ENCODE peak calls at places on chromosomes 13 and 19, in nine cellular contexts. Q is AG04450; Z is sciatic nerve; I is stimulated activated CD4-positive, alpha-beta T cell treated with anti-CD3 and anti-CD28 coated beads, Interleukin-2, amount 100 ng/mL, for 48 hours; O is adipocyte; T is EL; R is CD8-positive, alpha-beta memory T cell; J is NCI-H2171; N is iris pigment epithelial cell. E is an unnamed sample.

GRCh38 chr13:46509981-46510380 is 43.0 kb upstream of the LRCH1 start:
- DNase-seq in Q (no peak), Z (no peak), I (no peak), O (no peak), T (no peak), R (no peak), J (no peak), N (no peak), E (no peak)

GRCh38 chr13:35475960-35476943 is at the start of gene MAB21L1:
- DNase-seq in Q (no peak), Z (no peak), I (no peak), O (peak; percentile 95), T (peak; percentile 95), R (no peak), J (no peak), N (peak; percentile 61), E (peak; percentile 89)

GRCh38 chr19:581399-582111 is 8.1 kb upstream of the HCN2 start:
- DNase-seq in Q (no peak), Z (no peak), I (no peak), O (no peak), T (no peak), R (no peak), J (no peak), N (no peak), E (no peak)

GRCh38 chr13:111031531-111031961 is 83.6 kb upstream of the ARHGEF7 start:
- DNase-seq in Q (no peak), Z (no peak), I (peak; percentile 16), O (peak; percentile 84), T (peak; percentile 89), R (no peak), J (no peak), N (peak; percentile 85), E (peak; percentile 31)

GRCh38 chr13:57018915-57019314 is 121.8 kb upstream of the PRR20A start:
- DNase-seq in Q (no peak), Z (no peak), I (no peak), O (no peak), T (no peak), R (no peak), J (no peak), N (no peak), E (no peak)

GRCh38 chr13:25688524-25688923 is 316.8 kb downstream of the ATP8A2 start:
- DNase-seq in Q (no peak), Z (no peak), I (no peak), O (no peak), T (no peak), R (no peak), J (no peak), N (no peak), E (no peak)

GRCh38 chr19:3370214-3370720 is 3.9 kb downstream of the NFIC start:
- DNase-seq in Q (no peak), Z (no peak), I (no peak), O (no peak), T (no peak), R (no peak), J (no peak), N (no peak), E (no peak)

GRCh38 chr19:58089846-58090245 is 8.2 kb downstream of the ZSCAN18 start:
- DNase-seq in Q (no peak), Z (no peak), I (no peak), O (no peak), T (no peak), R (no peak), J (no peak), N (no peak), E (no peak)

GRCh38 chr13:89784161-89784809 is 1563.2 kb upstream of the MIR17HG start:
- DNase-seq in Q (no peak), Z (no peak), I (no peak), O (no peak), T (no peak), R (no peak), J (no peak), N (no peak), E (no peak)

GRCh38 chr13:44232729-44233128 is 140.9 kb upstream of the SERP2 start:
- DNase-seq in Q (no peak), Z (no peak), I (no peak), O (no peak), T (no peak), R (no peak), J (no peak), N (no peak), E (no peak)

GRCh38 chr19:10270616-10271394 is at the start of gene ICAM1:
- DNase-seq in Q (no peak), Z (peak; percentile 93), I (peak; percentile 69), O (peak; percentile 33), T (peak; percentile 87), R (peak; percentile 70), J (peak; percentile 4), N (peak; percentile 92), E (peak; percentile 22)

GRCh38 chr19:56404705-56405056 is 549 bp downstream of the ZNF583 start:
- DNase-seq in Q (no peak), Z (no peak), I (no peak), O (no peak), T (no peak), R (peak; percentile 18), J (no peak), N (no peak), E (no peak)

GRCh38 chr19:23440207-23440606 is 44.9 kb upstream of the ZNF91 start:
- DNase-seq in Q (no peak), Z (no peak), I (no peak), O (no peak), T (no peak), R (no peak), J (no peak), N (no peak), E (no peak)

GRCh38 chr13:41649659-41650058 is 192.3 kb downstream of the RGCC start:
- DNase-seq in Q (no peak), Z (no peak), I (no peak), O (peak; percentile 47), T (peak; percentile 12), R (no peak), J (no peak), N (peak; percentile 72), E (no peak)

GRCh38 chr19:34731019-34731829 is 2.8 kb upstream of the ZNF181 start:
- DNase-seq in Q (no peak), Z (no peak), I (no peak), O (no peak), T (no peak), R (no peak), J (no peak), N (no peak), E (no peak)

GRCh38 chr13:95533545-95534135 is 18.9 kb upstream of the CLDN10 start:
- DNase-seq in Q (no peak), Z (no peak), I (no peak), O (no peak), T (no peak), R (no peak), J (no peak), N (no peak), E (no peak)

GRCh38 chr13:113044431-113045114 is 61.0 kb upstream of the F7 start:
- DNase-seq in Q (no peak), Z (no peak), I (no peak), O (no peak), T (peak; percentile 5), R (no peak), J (no peak), N (no peak), E (no peak)

GRCh38 chr19:45885556-45886426 is at the start of gene IRF2BP1:
- DNase-seq in Q (peak; percentile 81), Z (peak; percentile 94), I (peak; percentile 78), O (peak; percentile 97), T (peak; percentile 93), R (peak; percentile 89), J (peak; percentile 89), N (peak; percentile 96), E (peak; percentile 71)

GRCh38 chr13:111337206-111337605 is 16.8 kb downstream of the TEX29 start:
- DNase-seq in Q (peak; percentile 91), Z (no peak), I (no peak), O (peak; percentile 90), T (peak; percentile 93), R (no peak), J (no peak), N (peak; percentile 65), E (no peak)

GRCh38 chr19:289651-290538 is 1.3 kb downstream of the PLPP2 start:
- DNase-seq in Q (no peak), Z (no peak), I (no peak), O (peak; percentile 22), T (peak; percentile 35), R (peak; percentile 63), J (peak; percentile 26), N (peak; percentile 56), E (peak; percentile 48)

GRCh38 chr19:13044160-13044853 is 49.0 kb downstream of the NFIX start:
- DNase-seq in Q (no peak), Z (no peak), I (no peak), O (no peak), T (peak; percentile 63), R (peak; percentile 85), J (no peak), N (peak; percentile 78), E (no peak)

GRCh38 chr19:48683349-48683748 is 10.5 kb upstream of the NTN5 start:
- DNase-seq in Q (no peak), Z (peak; percentile 80), I (no peak), O (no peak), T (peak; percentile 55), R (no peak), J (no peak), N (peak; percentile 33), E (no peak)

GRCh38 chr19:23070353-23070781 is 46.5 kb upstream of the ZNF730 start:
- DNase-seq in Q (no peak), Z (peak; percentile 58), I (no peak), O (peak; percentile 34), T (peak; percentile 56), R (no peak), J (peak; percentile 6), N (peak; percentile 67), E (peak; percentile 13)

GRCh38 chr13:112168771-112169170 is 101.8 kb downstream of the SOX1 start:
- DNase-seq in Q (no peak), Z (no peak), I (no peak), O (no peak), T (no peak), R (no peak), J (no peak), N (no peak), E (no peak)

GRCh38 chr19:46878613-46879375 is 18.0 kb downstream of the ARHGAP35 start:
- DNase-seq in Q (peak; percentile 66), Z (no peak), I (no peak), O (peak; percentile 60), T (peak; percentile 92), R (no peak), J (no peak), N (peak; percentile 94), E (peak; percentile 57)

GRCh38 chr13:20160346-20161274 is at the start of gene GJA3:
- DNase-seq in Q (no peak), Z (no peak), I (peak; percentile 30), O (peak; percentile 65), T (peak; percentile 58), R (peak; percentile 54), J (no peak), N (peak; percentile 24), E (no peak)

GRCh38 chr13:75136151-75136550 is 345.8 kb downstream of the TBC1D4 start:
- DNase-seq in Q (no peak), Z (no peak), I (no peak), O (no peak), T (no peak), R (no peak), J (no peak), N (peak; percentile 36), E (no peak)

GRCh38 chr19:32933571-32933970 is 38.2 kb downstream of the CEP89 start:
- DNase-seq in Q (no peak), Z (no peak), I (no peak), O (no peak), T (no peak), R (no peak), J (no peak), N (no peak), E (no peak)

GRCh38 chr19:13058951-13059660 is 43.6 kb downstream of the LYL1 start:
- DNase-seq in Q (no peak), Z (no peak), I (no peak), O (peak; percentile 29), T (no peak), R (no peak), J (no peak), N (no peak), E (no peak)

GRCh38 chr13:84192125-84192524 is 309.9 kb upstream of the SLITRK1 start:
- DNase-seq in Q (peak; percentile 67), Z (no peak), I (no peak), O (peak; percentile 84), T (peak; percentile 95), R (no peak), J (no peak), N (peak; percentile 80), E (peak; percentile 78)

GRCh38 chr19:21566073-21566472 is 60.7 kb downstream of the ZNF429 start:
- DNase-seq in Q (no peak), Z (no peak), I (no peak), O (no peak), T (no peak), R (no peak), J (no peak), N (peak; percentile 36), E (no peak)